ENCODE peak calls at places on chromosomes 2 and 18, in seven cellular contexts. W, J, X, M, T, E and Q are unnamed samples.
A peak's percentile ranks its signal among the peaks of the same experiment; 100 is the strongest.

GRCh38 chr18:9405130-9405529 is 70.2 kb upstream of the RALBP1 start:
- DNase-seq in J (no peak), X (no peak), T (no peak), E (no peak), W (no peak), M (no peak), Q (no peak)

GRCh38 chr2:214127178-214127970 is 283.5 kb upstream of the VWC2L start:
- DNase-seq in E (no peak), W (peak; percentile 60), M (no peak), T (no peak), X (no peak), J (peak; percentile 65), Q (no peak)

GRCh38 chr18:9925795-9926194 is 12.0 kb downstream of the VAPA start:
- DNase-seq in X (no peak), E (no peak), T (no peak), W (no peak), M (no peak), J (no peak), Q (no peak)

GRCh38 chr2:140643761-140644187 is 1487.0 kb downstream of the LRP1B start:
- DNase-seq in E (no peak), J (peak; percentile 59), W (no peak), T (no peak), M (no peak), X (no peak), Q (no peak)

GRCh38 chr18:55862693-55863485 is 274.9 kb upstream of the TCF4 start:
- DNase-seq in X (no peak), E (no peak), W (no peak), M (no peak), J (no peak), T (no peak), Q (no peak)

GRCh38 chr2:162919111-162919510 is 80.5 kb upstream of the KCNH7 start:
- DNase-seq in J (peak; percentile 69), M (no peak), E (no peak), X (no peak), W (no peak), T (no peak), Q (no peak)

GRCh38 chr2:88600038-88600465 is 27.2 kb downstream of the EIF2AK3 start:
- DNase-seq in J (peak; percentile 99), E (peak; percentile 68), T (no peak), X (peak; percentile 31), W (no peak), M (peak; percentile 75), Q (peak; percentile 17)

GRCh38 chr2:119005565-119005964 is 63.6 kb downstream of the MARCO start:
- DNase-seq in W (no peak), X (no peak), J (no peak), T (no peak), M (no peak), E (no peak), Q (peak; percentile 4)

GRCh38 chr2:12303181-12304030 is 413.3 kb upstream of the TRIB2 start:
- DNase-seq in E (peak; percentile 30), W (no peak), M (no peak), J (peak; percentile 94), T (no peak), X (peak; percentile 68), Q (no peak)

GRCh38 chr2:11921030-11921583 is 174.7 kb downstream of the LPIN1 start:
- DNase-seq in J (no peak), E (no peak), X (no peak), T (no peak), W (no peak), M (no peak), Q (no peak)

GRCh38 chr2:65922794-65923193 is 490.4 kb upstream of the SPRED2 start:
- DNase-seq in J (no peak), W (no peak), E (no peak), X (peak; percentile 77), M (peak; percentile 56), T (no peak), Q (no peak)

GRCh38 chr2:9708683-9709538 is 78.1 kb upstream of the YWHAQ start:
- DNase-seq in J (peak; percentile 30), E (no peak), X (no peak), W (no peak), T (no peak), M (no peak), Q (no peak)

GRCh38 chr18:34981487-34981886 is 59.7 kb upstream of the MAPRE2 start:
- DNase-seq in X (no peak), M (no peak), E (no peak), T (no peak), J (no peak), W (no peak), Q (no peak)

GRCh38 chr2:189268763-189269162 is 89.2 kb upstream of the COL5A2 start:
- DNase-seq in J (peak; percentile 11), X (no peak), M (no peak), W (no peak), E (no peak), T (no peak), Q (no peak)

GRCh38 chr2:220779918-220780317 is 792.2 kb downstream of the EPHA4 start:
- DNase-seq in M (no peak), E (no peak), W (no peak), J (peak; percentile 92), T (no peak), X (no peak), Q (peak; percentile 26)

GRCh38 chr18:31125878-31126277 is 23.7 kb upstream of the DSC2 start:
- DNase-seq in J (no peak), X (no peak), M (no peak), E (no peak), W (no peak), T (no peak), Q (no peak)

GRCh38 chr2:228417966-228418365 is 236.5 kb upstream of the SPHKAP start:
- DNase-seq in J (no peak), M (no peak), X (no peak), T (no peak), W (no peak), E (no peak), Q (no peak)

GRCh38 chr2:70785137-70785911 is 5.1 kb downstream of the FIGLA start:
- DNase-seq in T (no peak), X (no peak), M (no peak), E (no peak), W (no peak), J (peak; percentile 31), Q (peak; percentile 42)

GRCh38 chr2:1210352-1210751 is 202.9 kb upstream of the TPO start:
- DNase-seq in X (no peak), M (no peak), E (no peak), W (no peak), J (no peak), T (no peak), Q (no peak)

GRCh38 chr2:119464977-119465376 is 33.3 kb downstream of the TMEM37 start:
- DNase-seq in M (no peak), J (no peak), W (no peak), E (no peak), T (no peak), X (no peak), Q (peak; percentile 65)

GRCh38 chr2:207014424-207014823 is 75.1 kb downstream of the CPO start:
- DNase-seq in X (no peak), J (no peak), M (no peak), T (no peak), W (no peak), E (no peak), Q (no peak)

DNA sequence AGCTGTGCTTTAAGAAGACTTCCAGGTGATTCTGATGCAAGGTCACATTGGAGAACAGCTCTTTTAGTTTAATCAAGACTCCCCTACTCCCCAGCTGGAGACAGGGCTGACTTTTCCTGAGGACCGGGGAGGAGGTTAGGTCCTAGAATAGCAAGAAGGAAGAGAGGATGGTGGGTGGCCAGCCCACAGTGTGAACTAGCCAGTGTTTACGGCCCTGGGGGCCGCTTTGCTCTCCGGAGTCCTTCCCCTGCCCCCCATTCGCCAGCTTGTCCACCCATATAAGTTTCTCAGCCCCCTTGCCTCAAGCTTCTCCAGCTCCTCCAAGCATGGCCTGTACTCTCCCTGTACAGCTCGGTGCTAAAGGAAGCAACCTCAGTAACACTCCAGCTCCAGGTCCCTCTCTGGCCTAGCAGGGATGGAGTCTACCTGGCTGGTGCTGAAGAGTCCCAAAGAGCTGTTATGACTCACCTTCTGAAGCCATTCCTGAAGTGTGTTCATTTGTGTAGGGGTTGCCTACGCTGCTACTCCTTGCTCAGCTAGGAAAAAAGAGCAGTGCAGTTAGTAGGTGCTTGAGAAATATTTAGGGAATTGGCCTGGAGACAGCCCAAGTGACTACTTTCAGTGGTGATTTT is 7.9 kb downstream of the INPP4A start:
- DNase-seq in X (no peak), J (no peak), M (no peak), E (no peak), W (no peak), T (no peak), Q (no peak)
- H3K4me3 ChIP-seq in X (no peak overlapping the region), J (no peak overlapping the region), M (no peak overlapping the region), E (no peak overlapping the region), W (no peak overlapping the region), T (no peak overlapping the region), Q (no peak overlapping the region)

GRCh38 chr18:36304723-36305122 is 7.2 kb downstream of the FHOD3 start:
- DNase-seq in W (no peak), E (no peak), J (no peak), M (no peak), T (no peak), X (no peak), Q (peak; percentile 42)

GRCh38 chr18:36302676-36303075 is 5.2 kb downstream of the FHOD3 start:
- DNase-seq in J (peak; percentile 66), T (no peak), M (no peak), E (no peak), X (no peak), W (no peak), Q (no peak)

GRCh38 chr18:36301884-36302283 is 4.4 kb downstream of the FHOD3 start:
- DNase-seq in J (no peak), E (no peak), W (no peak), M (no peak), X (no peak), T (no peak), Q (no peak)

GRCh38 chr18:36305375-36305774 is 7.9 kb downstream of the FHOD3 start:
- DNase-seq in T (no peak), J (no peak), M (no peak), E (no peak), X (no peak), W (no peak), Q (no peak)

GRCh38 chr18:36303203-36303844 is 5.8 kb downstream of the FHOD3 start:
- DNase-seq in M (no peak), E (no peak), X (no peak), W (no peak), J (no peak), T (no peak), Q (peak; percentile 30)
- H3K27ac ChIP-seq in M (no peak overlapping the region), E (no peak overlapping the region), X (no peak overlapping the region), W (peak overlapping the region; percentile 62), J (no peak overlapping the region), T (no peak overlapping the region), Q (no peak overlapping the region)

DNA sequence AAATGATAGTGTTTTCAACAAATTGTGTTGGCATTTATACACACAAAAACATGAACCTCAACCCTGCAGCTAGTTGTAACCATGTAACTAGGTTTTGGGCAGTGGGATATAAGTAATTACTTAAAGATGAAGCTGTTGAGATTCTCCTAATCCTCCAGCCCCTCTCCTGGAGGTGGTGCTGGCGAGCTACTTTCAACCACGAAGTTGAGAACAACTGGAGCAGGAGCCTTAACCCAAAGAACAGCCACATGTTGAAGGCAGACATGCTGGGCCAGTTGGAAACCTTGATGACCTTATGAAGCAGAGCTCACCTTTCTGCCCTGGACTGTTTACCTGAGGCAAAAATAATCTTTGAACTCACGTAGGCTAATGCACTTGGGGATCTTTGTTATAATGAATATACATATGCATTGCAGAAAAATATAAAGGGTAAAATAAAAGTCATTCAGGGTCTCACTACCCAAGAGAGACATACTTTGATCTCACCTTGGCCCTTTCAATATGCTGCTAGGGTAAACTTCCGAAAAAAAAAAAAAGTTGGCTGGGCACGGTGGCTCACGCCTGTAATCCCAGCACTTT is 89.6 kb upstream of the NPAS2 start:
- DNase-seq in X (peak; percentile 82), J (peak; percentile 68), M (peak; percentile 63), W (peak; percentile 68), E (no peak), T (no peak), Q (peak; percentile 61)
- TF ChIP-seq CTCF in X (peak; percentile 76), J (peak; percentile 91), M (peak; percentile 35), W (peak; percentile 59), E (peak; percentile 91), T (no peak), Q (peak; percentile 30)

GRCh38 chr18:809985-810642 is 1.9 kb downstream of the YES1 start:
- DNase-seq in J (peak; percentile 11), M (no peak), T (no peak), X (no peak), E (peak; percentile 18), W (no peak), Q (no peak)
- H3K4me3 ChIP-seq in J (peak overlapping the region; percentile 99), M (no peak overlapping the region), T (peak overlapping the region; percentile 8), X (peak overlapping the region; percentile 88), E (peak overlapping the region; percentile 100), W (peak overlapping the region; percentile 96), Q (no peak overlapping the region)